ENCODE peak calls at places on chromosomes 11 and 22, in five cellular contexts. Y is ecto neural progenitor cell; M is posterior cingulate gyrus; Q is AG09309; A is CD8-positive, alpha-beta memory T cell. I is an unnamed sample.

GRCh38 chr11:1295591-1295990 is 13.8 kb downstream of the TOLLIP start:
- DNase-seq in Y (no peak), M (no peak), Q (no peak), A (no peak), I (no peak)

GRCh38 chr11:66119348-66120133 is 49.5 kb downstream of the PACS1 start:
- DNase-seq in Y (no peak), M (no peak), Q (no peak), A (no peak), I (no peak)

GRCh38 chr22:46027219-46028068 is 50.5 kb upstream of the WNT7B start:
- DNase-seq in Y (no peak), M (peak), Q (no peak), A (no peak), I (peak)

GRCh38 chr22:39917776-39918493 is 17.1 kb downstream of the GRAP2 start:
- DNase-seq in Y (no peak), M (no peak), Q (no peak), A (no peak), I (no peak)

GRCh38 chr11:88631497-88631896 is 294.0 kb upstream of the CTSC start:
- DNase-seq in Y (no peak), M (no peak), Q (no peak), A (no peak), I (no peak)

GRCh38 chr11:44593194-44593593 is 27.7 kb downstream of the CD82 start:
- DNase-seq in Y (no peak), M (peak), Q (no peak), A (no peak), I (peak)

GRCh38 chr11:68296344-68297051 is 15.9 kb upstream of the LRP5 start:
- DNase-seq in Y (no peak), M (no peak), Q (no peak), A (no peak), I (no peak)

GRCh38 chr22:37545703-37546435 is 14.4 kb upstream of the CDC42EP1 start:
- DNase-seq in Y (peak), M (peak), Q (peak), A (no peak), I (peak)

GRCh38 chr11:59659981-59660380 is 8.9 kb downstream of the PATL1 start:
- DNase-seq in Y (no peak), M (no peak), Q (no peak), A (no peak), I (no peak)

GRCh38 chr11:43575931-43576833 is 104.4 kb upstream of the HSD17B12 start:
- DNase-seq in Y (no peak), M (no peak), Q (no peak), A (no peak), I (no peak)

GRCh38 chr11:27317751-27318150 is 45.3 kb downstream of the CCDC34 start:
- DNase-seq in Y (no peak), M (no peak), Q (no peak), A (no peak), I (no peak)

GRCh38 chr22:33018232-33018864 is 39.8 kb downstream of the SYN3 start:
- DNase-seq in Y (peak), M (peak), Q (peak), A (no peak), I (no peak)

GRCh38 chr11:46895821-46896220 is 22.5 kb downstream of the LRP4 start:
- DNase-seq in Y (no peak), M (peak), Q (no peak), A (no peak), I (peak)

GRCh38 chr11:113896156-113896879 is 8.3 kb upstream of the HTR3B start:
- DNase-seq in Y (no peak), M (peak), Q (no peak), A (no peak), I (no peak)

GRCh38 chr11:109885006-109885405 is 208.2 kb upstream of the ZC3H12C start:
- DNase-seq in Y (no peak), M (no peak), Q (no peak), A (no peak), I (no peak)

GRCh38 chr11:2142762-2143202 is 3.6 kb upstream of the IGF2 start:
- DNase-seq in Y (no peak), M (no peak), Q (no peak), A (no peak), I (no peak)

GRCh38 chr11:76861490-76861953 is 804 bp downstream of the ACER3 start:
- DNase-seq in Y (no peak), M (no peak), Q (no peak), A (no peak), I (no peak)